ENCODE peak calls at places on chromosomes 1 and 21, in four cellular contexts. One of them, this sample, is unnamed.

GRCh38 chr1:168135116-168135981 is 1.4 kb downstream of the GPR161 start:
- DNase-seq in heart left ventricle: no peak
- DNase-seq in uterus: no peak
- DNase-seq in Peyer's patch: no peak
- DNase-seq in this sample: no peak

GRCh38 chr1:39648496-39648895 is 9.1 kb upstream of the HEYL start:
- DNase-seq in uterus: peak; percentile 44
- DNase-seq in heart left ventricle: no peak
- DNase-seq in Peyer's patch: no peak
- DNase-seq in this sample: no peak

GRCh38 chr1:230351983-230352382 is 74.1 kb downstream of the PGBD5 start:
- DNase-seq in uterus: no peak
- DNase-seq in heart left ventricle: no peak
- DNase-seq in Peyer's patch: no peak
- DNase-seq in this sample: no peak

GRCh38 chr1:67188137-67188536 is 21.9 kb downstream of the IL23R start:
- DNase-seq in Peyer's patch: no peak
- DNase-seq in uterus: no peak
- DNase-seq in heart left ventricle: no peak
- DNase-seq in this sample: no peak

GRCh38 chr1:158830074-158830677 is 975 bp upstream of the MNDA start:
- DNase-seq in heart left ventricle: no peak
- DNase-seq in Peyer's patch: no peak
- DNase-seq in uterus: no peak
- DNase-seq in this sample: no peak

GRCh38 chr1:184393924-184394323 is 7.1 kb downstream of the C1orf21 start:
- DNase-seq in Peyer's patch: no peak
- DNase-seq in heart left ventricle: no peak
- DNase-seq in uterus: no peak
- DNase-seq in this sample: no peak

GRCh38 chr1:23553896-23554480 is 5.3 kb downstream of the ID3 start:
- DNase-seq in heart left ventricle: no peak
- DNase-seq in Peyer's patch: no peak
- DNase-seq in uterus: no peak
- DNase-seq in this sample: no peak

GRCh38 chr1:205258313-205259176 is 30.8 kb downstream of the TMCC2 start:
- DNase-seq in Peyer's patch: no peak
- DNase-seq in heart left ventricle: no peak
- DNase-seq in uterus: no peak
- DNase-seq in this sample: no peak

GRCh38 chr1:230310381-230311163 is 115.6 kb downstream of the PGBD5 start:
- DNase-seq in Peyer's patch: peak; percentile 75
- DNase-seq in uterus: peak; percentile 78
- DNase-seq in heart left ventricle: peak; percentile 82
- DNase-seq in this sample: peak; percentile 83

GRCh38 chr1:44034423-44034822 is 3.2 kb upstream of the SLC6A9 start:
- DNase-seq in uterus: no peak
- DNase-seq in Peyer's patch: no peak
- DNase-seq in heart left ventricle: no peak
- DNase-seq in this sample: no peak

GRCh38 chr1:59292557-59292956 is 4.3 kb upstream of the FGGY start:
- DNase-seq in Peyer's patch: peak; percentile 35
- DNase-seq in uterus: no peak
- DNase-seq in heart left ventricle: peak; percentile 49
- DNase-seq in this sample: peak; percentile 27

GRCh38 chr21:36910581-36911307 is 55.7 kb downstream of the HLCS start:
- DNase-seq in Peyer's patch: no peak
- DNase-seq in heart left ventricle: peak; percentile 48
- DNase-seq in uterus: no peak
- DNase-seq in this sample: no peak

GRCh38 chr1:147414505-147415163 is 126.7 kb upstream of the BCL9 start:
- DNase-seq in Peyer's patch: no peak
- DNase-seq in uterus: no peak
- DNase-seq in heart left ventricle: no peak
- DNase-seq in this sample: no peak

GRCh38 chr1:200775850-200776249 is 37.2 kb downstream of the CAMSAP2 start:
- DNase-seq in Peyer's patch: no peak
- DNase-seq in uterus: no peak
- DNase-seq in heart left ventricle: no peak
- DNase-seq in this sample: no peak

GRCh38 chr21:38159355-38159754 is 97.4 kb upstream of the KCNJ15 start:
- DNase-seq in heart left ventricle: peak; percentile 70
- DNase-seq in uterus: peak; percentile 16
- DNase-seq in Peyer's patch: peak; percentile 30
- DNase-seq in this sample: peak; percentile 70

GRCh38 chr1:12113433-12114339 is 50.6 kb downstream of the TNFRSF8 start:
- DNase-seq in heart left ventricle: no peak
- DNase-seq in uterus: no peak
- DNase-seq in Peyer's patch: no peak
- DNase-seq in this sample: peak; percentile 27

GRCh38 chr1:168653567-168653966 is 75.4 kb downstream of the DPT start:
- DNase-seq in heart left ventricle: no peak
- DNase-seq in uterus: no peak
- DNase-seq in Peyer's patch: no peak
- DNase-seq in this sample: no peak

GRCh38 chr1:106937104-106937503 is 119.4 kb upstream of the PRMT6 start:
- DNase-seq in heart left ventricle: no peak
- DNase-seq in Peyer's patch: no peak
- DNase-seq in uterus: no peak
- DNase-seq in this sample: no peak

GRCh38 chr1:112508242-112509004 is at the start of gene WNT2B:
- DNase-seq in Peyer's patch: peak; percentile 35
- DNase-seq in heart left ventricle: no peak
- DNase-seq in uterus: no peak
- DNase-seq in this sample: no peak

GRCh38 chr1:169590932-169591331 is 4.7 kb upstream of the F5 start:
- DNase-seq in heart left ventricle: no peak
- DNase-seq in Peyer's patch: no peak
- DNase-seq in uterus: no peak
- DNase-seq in this sample: no peak

GRCh38 chr21:15273244-15273643 is 208.4 kb upstream of the NRIP1 start:
- DNase-seq in uterus: no peak
- DNase-seq in heart left ventricle: no peak
- DNase-seq in Peyer's patch: no peak
- DNase-seq in this sample: no peak

GRCh38 chr1:119664057-119664456 is 16.0 kb upstream of the ZNF697 start:
- DNase-seq in uterus: no peak
- DNase-seq in heart left ventricle: no peak
- DNase-seq in Peyer's patch: no peak
- DNase-seq in this sample: no peak

GRCh38 chr1:187041104-187041503 is 212.4 kb downstream of the PLA2G4A start:
- DNase-seq in heart left ventricle: no peak
- DNase-seq in Peyer's patch: no peak
- DNase-seq in uterus: no peak
- DNase-seq in this sample: no peak

GRCh38 chr1:204072951-204073836 is at the start of gene SOX13:
- DNase-seq in uterus: peak; percentile 89
- DNase-seq in heart left ventricle: peak; percentile 92
- DNase-seq in Peyer's patch: peak; percentile 36
- DNase-seq in this sample: peak; percentile 91

GRCh38 chr21:37927711-37928110 is 11.5 kb upstream of the KCNJ6 start:
- DNase-seq in heart left ventricle: no peak
- DNase-seq in Peyer's patch: no peak
- DNase-seq in uterus: no peak
- DNase-seq in this sample: no peak

GRCh38 chr1:168736450-168736980 is 7.5 kb upstream of the DPT start:
- DNase-seq in heart left ventricle: no peak
- DNase-seq in uterus: no peak
- DNase-seq in Peyer's patch: no peak
- DNase-seq in this sample: no peak

GRCh38 chr1:108560143-108560429 is 186 bp downstream of the EEIG2 start:
- DNase-seq in Peyer's patch: no peak
- DNase-seq in heart left ventricle: no peak
- DNase-seq in uterus: no peak
- DNase-seq in this sample: no peak

GRCh38 chr1:51520700-51521248 is 1.7 kb upstream of the EPS15 start:
- DNase-seq in heart left ventricle: no peak
- DNase-seq in uterus: no peak
- DNase-seq in Peyer's patch: no peak
- DNase-seq in this sample: no peak

GRCh38 chr1:99546432-99547416 is 99.2 kb upstream of the PALMD start:
- DNase-seq in Peyer's patch: no peak
- DNase-seq in uterus: no peak
- DNase-seq in heart left ventricle: no peak
- DNase-seq in this sample: no peak

GRCh38 chr1:21701401-21701800 is 32.2 kb upstream of the RAP1GAP start:
- DNase-seq in heart left ventricle: no peak
- DNase-seq in uterus: no peak
- DNase-seq in Peyer's patch: no peak
- DNase-seq in this sample: no peak

GRCh38 chr1:193338194-193338593 is 151.8 kb upstream of the B3GALT2 start:
- DNase-seq in uterus: no peak
- DNase-seq in Peyer's patch: no peak
- DNase-seq in heart left ventricle: no peak
- DNase-seq in this sample: no peak

GRCh38 chr1:197911172-197911856 is 5.9 kb upstream of the LHX9 start:
- DNase-seq in Peyer's patch: no peak
- DNase-seq in heart left ventricle: no peak
- DNase-seq in uterus: no peak
- DNase-seq in this sample: no peak

GRCh38 chr1:197912739-197913494 is 4.3 kb upstream of the LHX9 start:
- DNase-seq in Peyer's patch: no peak
- DNase-seq in uterus: no peak
- DNase-seq in heart left ventricle: no peak
- DNase-seq in this sample: no peak

GRCh38 chr1:197913495-197914276 is 3.5 kb upstream of the LHX9 start:
- DNase-seq in Peyer's patch: no peak
- DNase-seq in heart left ventricle: no peak
- DNase-seq in uterus: no peak
- DNase-seq in this sample: no peak

GRCh38 chr1:197910120-197911110 is 6.8 kb upstream of the LHX9 start:
- DNase-seq in uterus: no peak
- DNase-seq in Peyer's patch: no peak
- DNase-seq in heart left ventricle: no peak
- DNase-seq in this sample: no peak

GRCh38 chr1:197911857-197912696 is 5.1 kb upstream of the LHX9 start:
- DNase-seq in Peyer's patch: no peak
- DNase-seq in uterus: no peak
- DNase-seq in heart left ventricle: no peak
- DNase-seq in this sample: no peak
- H3K4me3 ChIP-seq in Peyer's patch: no peak overlapping the region
- H3K4me3 ChIP-seq in uterus: peak overlapping the region; percentile 2
- H3K4me3 ChIP-seq in heart left ventricle: no peak overlapping the region
- H3K4me3 ChIP-seq in this sample: no peak overlapping the region

DNA sequence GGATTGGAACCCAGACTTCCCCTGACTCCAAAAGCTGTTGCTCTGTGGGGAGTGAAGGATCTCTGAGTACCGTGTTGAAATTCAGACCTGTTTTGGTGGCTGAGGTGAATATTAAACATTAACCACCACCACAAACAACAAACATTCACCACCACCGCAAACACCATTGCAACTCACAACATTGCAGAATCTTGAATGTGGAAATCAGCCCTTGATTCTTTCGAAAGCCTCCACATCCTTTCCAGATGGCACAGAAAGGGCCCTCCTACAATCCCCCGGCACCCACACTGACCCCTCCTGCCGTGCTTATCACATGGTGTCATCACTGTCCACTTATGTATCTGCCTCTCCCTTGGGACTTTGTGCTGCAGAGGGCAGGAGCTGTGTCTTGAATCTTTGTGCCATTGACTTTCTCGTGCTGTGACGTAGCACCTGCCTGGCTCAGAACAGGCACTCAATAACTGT is 1.4 kb downstream of the CDA start:
- DNase-seq in uterus: peak; percentile 33
- DNase-seq in Peyer's patch: no peak
- DNase-seq in heart left ventricle: peak; percentile 31
- DNase-seq in this sample: no peak
- TF ChIP-seq POLR2A in uterus: no peak
- TF ChIP-seq POLR2A in Peyer's patch: peak; percentile 68
- TF ChIP-seq POLR2A in heart left ventricle: no peak
- TF ChIP-seq POLR2A in this sample: no peak

GRCh38 chr1:165863346-165863745 is 35.9 kb downstream of the UCK2 start:
- DNase-seq in Peyer's patch: no peak
- DNase-seq in heart left ventricle: no peak
- DNase-seq in uterus: no peak
- DNase-seq in this sample: no peak

GRCh38 chr1:165858928-165859845 is 31.8 kb downstream of the UCK2 start:
- DNase-seq in Peyer's patch: no peak
- DNase-seq in heart left ventricle: no peak
- DNase-seq in uterus: no peak
- DNase-seq in this sample: no peak

GRCh38 chr1:165860065-165860464 is 32.7 kb downstream of the UCK2 start:
- DNase-seq in uterus: no peak
- DNase-seq in heart left ventricle: no peak
- DNase-seq in Peyer's patch: no peak
- DNase-seq in this sample: no peak

GRCh38 chr1:165862448-165862847 is 35.0 kb downstream of the UCK2 start:
- DNase-seq in heart left ventricle: no peak
- DNase-seq in Peyer's patch: no peak
- DNase-seq in uterus: no peak
- DNase-seq in this sample: peak; percentile 85

GRCh38 chr1:165861911-165862310 is 34.5 kb downstream of the UCK2 start:
- DNase-seq in Peyer's patch: no peak
- DNase-seq in uterus: no peak
- DNase-seq in heart left ventricle: no peak
- DNase-seq in this sample: no peak
- H3K27ac ChIP-seq in Peyer's patch: peak overlapping the region; percentile 23
- H3K27ac ChIP-seq in uterus: no peak overlapping the region
- H3K27ac ChIP-seq in heart left ventricle: no peak overlapping the region
- H3K27ac ChIP-seq in this sample: peak overlapping the region; percentile 10

DNA sequence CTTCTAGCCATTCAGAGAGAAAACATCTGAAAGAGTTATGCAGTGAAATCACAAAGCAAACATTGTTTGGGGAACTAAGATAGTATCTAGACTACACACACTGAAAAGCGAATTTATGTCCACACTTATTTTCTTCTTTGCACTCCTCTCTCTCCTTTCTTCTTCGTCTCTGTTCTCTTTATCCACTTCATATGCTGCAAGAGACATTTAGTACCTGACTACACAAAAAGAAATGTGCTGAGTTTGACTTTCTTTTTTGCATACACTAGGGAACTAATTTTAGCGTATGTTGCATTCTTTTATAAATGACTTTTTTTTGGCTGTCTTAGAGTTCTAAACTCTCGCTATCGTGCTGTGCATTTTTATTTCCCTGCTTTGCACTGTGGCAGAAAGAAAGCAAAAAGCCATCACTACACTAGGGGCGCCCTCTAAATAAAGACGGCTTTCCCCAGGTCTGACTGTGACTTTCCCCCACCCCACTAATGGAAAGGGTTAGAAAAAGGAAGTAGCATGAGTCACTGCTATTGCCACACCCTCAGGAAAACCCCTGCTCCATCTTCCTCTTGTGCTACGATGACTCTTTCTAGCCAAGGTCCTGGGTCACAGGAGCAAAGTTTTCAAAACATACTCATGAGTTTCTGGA is 65.7 kb downstream of the MAP3K7CL start:
- DNase-seq in uterus: no peak
- DNase-seq in heart left ventricle: no peak
- DNase-seq in Peyer's patch: peak; percentile 50
- DNase-seq in this sample: peak; percentile 5
- H3K4me3 ChIP-seq in uterus: peak overlapping the region; percentile 4
- H3K4me3 ChIP-seq in heart left ventricle: no peak overlapping the region
- H3K4me3 ChIP-seq in Peyer's patch: no peak overlapping the region
- H3K4me3 ChIP-seq in this sample: no peak overlapping the region

This sample was measured in thyroid gland.